ENCODE peak calls at places on chromosomes 2 and 18, in six cellular contexts. X is hepatocyte, F is tibial artery, R is breast epithelium, T is MCF 10A, U is esophagus squamous epithelium. V is an unnamed sample.

GRCh38 chr18:26157326-26157725 is 23.7 kb downstream of the PSMA8 start:
- DNase-seq in X (no peak), R (no peak), F (no peak), T (no peak), U (no peak), V (no peak)

GRCh38 chr2:122543815-122544214 is 788.4 kb downstream of the TSN start:
- DNase-seq in U (no peak), F (no peak), R (no peak), X (no peak), T (peak), V (no peak)

GRCh38 chr18:14768241-14768640 is 20.3 kb downstream of the ANKRD30B start:
- DNase-seq in X (no peak), T (no peak), U (no peak), F (no peak), R (no peak), V (no peak)

GRCh38 chr18:43161528-43161927 is 46.0 kb upstream of the RIT2 start:
- DNase-seq in U (no peak), F (no peak), X (no peak), R (no peak), T (peak), V (no peak)

GRCh38 chr2:169185711-169186110 is 116.3 kb downstream of the DHRS9 start:
- DNase-seq in R (no peak), U (no peak), F (no peak), X (no peak), T (no peak), V (no peak)

GRCh38 chr18:62175521-62175920 is 11.3 kb downstream of the PIGN start:
- DNase-seq in U (no peak), T (no peak), F (no peak), X (no peak), R (no peak), V (no peak)

GRCh38 chr2:46770622-46771021 is 145.0 kb downstream of the MCFD2 start:
- DNase-seq in X (peak), R (no peak), T (no peak), U (no peak), F (no peak), V (no peak)

GRCh38 chr2:39851251-39851650 is 72.2 kb upstream of the THUMPD2 start:
- DNase-seq in R (no peak), F (no peak), T (no peak), X (no peak), U (no peak), V (no peak)

GRCh38 chr2:26579025-26579722 is 62.0 kb downstream of the CIB4 start:
- DNase-seq in R (no peak), T (no peak), U (no peak), F (no peak), X (no peak), V (no peak)

GRCh38 chr2:46508312-46508711 is 28.9 kb downstream of the TMEM247 start:
- DNase-seq in R (no peak), U (no peak), X (no peak), T (no peak), F (no peak), V (no peak)

GRCh38 chr18:79521806-79522205 is 126.1 kb downstream of the NFATC1 start:
- DNase-seq in F (no peak), X (no peak), U (no peak), R (peak), T (no peak), V (peak)

GRCh38 chr2:54347622-54348021 is 91.6 kb upstream of the TSPYL6 start:
- DNase-seq in U (no peak), F (no peak), T (no peak), R (no peak), X (no peak), V (no peak)

GRCh38 chr2:179655627-179656026 is 205.8 kb downstream of the ZNF385B start:
- DNase-seq in X (no peak), T (peak), U (no peak), R (no peak), F (no peak), V (no peak)

GRCh38 chr18:58754544-58755068 is 83.3 kb downstream of the MALT1 start:
- DNase-seq in T (no peak), F (peak), U (no peak), X (no peak), R (no peak), V (no peak)

GRCh38 chr18:34867520-34867919 is 157.4 kb downstream of the DTNA start:
- DNase-seq in R (no peak), T (no peak), F (no peak), X (peak), U (no peak), V (peak)

GRCh38 chr2:62309465-62310091 is 113.7 kb downstream of the B3GNT2 start:
- DNase-seq in X (no peak), T (no peak), F (no peak), U (no peak), R (no peak), V (peak)

GRCh38 chr2:23460228-23460627 is 75.2 kb downstream of the KLHL29 start:
- DNase-seq in U (no peak), F (no peak), R (no peak), X (no peak), T (peak), V (no peak)
- TF ChIP-seq CTCF in U (peak), F (peak), R (no peak), X (peak), T (peak), V (peak)

GRCh38 chr2:170288859-170289258 is 110.9 kb downstream of the MYO3B start:
- DNase-seq in X (no peak), F (no peak), R (no peak), U (no peak), T (no peak), V (no peak)

GRCh38 chr2:170291474-170291873 is 113.5 kb downstream of the MYO3B start:
- DNase-seq in T (no peak), X (no peak), F (no peak), R (no peak), U (no peak), V (no peak)

GRCh38 chr2:170298115-170298514 is 120.2 kb downstream of the MYO3B start:
- DNase-seq in X (no peak), R (no peak), U (no peak), F (no peak), T (no peak), V (no peak)

DNA sequence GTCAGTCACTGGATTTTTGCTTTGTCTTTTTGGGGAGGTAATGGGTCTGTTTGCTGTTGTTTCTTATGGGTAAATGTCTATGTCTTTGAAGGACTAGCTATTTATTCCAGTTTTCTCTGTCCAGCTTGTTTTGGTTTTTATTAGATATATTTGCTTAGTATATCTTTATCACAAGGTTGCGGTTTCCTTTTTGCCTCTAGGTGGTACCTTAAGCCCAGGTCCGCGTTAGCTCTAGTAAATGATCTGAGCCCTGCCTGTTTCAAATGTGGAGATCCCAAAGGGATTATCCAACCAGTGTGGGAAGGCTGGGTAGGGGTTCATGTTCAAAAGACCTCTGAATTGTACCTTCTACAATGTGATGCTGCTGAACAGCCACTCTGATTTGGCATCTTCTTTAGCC is 114.5 kb downstream of the MYO3B start:
- DNase-seq in R (no peak), U (no peak), X (no peak), F (no peak), T (no peak), V (no peak)
- TF ChIP-seq CTCF in R (no peak), U (no peak), X (no peak), F (no peak), T (no peak), V (no peak)

GRCh38 chr18:53478155-53478554 is 746.3 kb downstream of the MBD2 start:
- DNase-seq in X (no peak), F (no peak), T (no peak), R (no peak), U (no peak), V (no peak)
- TF ChIP-seq CTCF in X (no peak), F (no peak), T (no peak), R (no peak), U (no peak), V (no peak)

GRCh38 chr2:153479527-153479926 is 965 bp upstream of the RPRM start:
- DNase-seq in F (no peak), X (no peak), U (no peak), R (no peak), T (peak), V (no peak)

GRCh38 chr2:153476491-153477095 is 2.0 kb downstream of the RPRM start:
- DNase-seq in X (peak), R (no peak), F (no peak), U (no peak), T (no peak), V (no peak)

GRCh38 chr2:153478289-153479261 is at the start of gene RPRM:
- DNase-seq in F (peak), X (peak), R (no peak), T (peak), U (no peak), V (peak)

GRCh38 chr2:153477641-153478288 is 797 bp downstream of the RPRM start:
- DNase-seq in F (no peak), U (no peak), R (no peak), T (no peak), X (peak), V (peak)

DNA sequence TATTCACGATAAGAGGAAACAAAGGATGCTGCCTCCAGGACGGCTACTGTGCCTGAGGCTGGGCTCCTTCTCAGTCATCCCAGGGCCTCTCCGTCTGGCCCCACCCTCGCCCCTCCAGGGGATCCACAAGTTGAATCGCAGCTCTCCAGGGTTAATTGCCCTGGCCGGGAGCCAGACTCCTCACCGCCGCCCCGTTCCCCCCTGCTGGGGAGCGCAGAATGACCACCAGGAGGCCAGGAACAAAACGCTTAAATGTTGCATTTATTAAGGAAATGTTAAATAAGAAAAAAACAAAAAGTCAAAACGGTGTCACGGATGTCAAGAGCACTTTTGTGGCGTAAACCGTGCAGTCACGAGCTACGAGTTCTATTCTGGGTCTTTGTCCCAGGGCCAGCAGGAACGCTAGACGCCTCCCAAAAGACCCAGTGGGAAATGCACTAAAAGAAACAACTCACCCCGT is 1.4 kb downstream of the RPRM start:
- DNase-seq in F (no peak), T (no peak), X (peak), U (no peak), R (no peak), V (peak)
- TF ChIP-seq CTCF in F (no peak), T (no peak), X (peak), U (peak), R (no peak), V (peak)

GRCh38 chr2:85164145-85164559 is 31.0 kb downstream of the TCF7L1 start:
- DNase-seq in X (no peak), U (no peak), R (no peak), T (no peak), F (no peak), V (no peak)
- TF ChIP-seq CTCF in X (peak), U (no peak), R (no peak), T (no peak), F (no peak), V (no peak)

GRCh38 chr2:120223034-120223912 is at the start of gene TMEM185B:
- DNase-seq in U (no peak), T (peak), R (peak), F (peak), X (peak), V (peak)
- TF ChIP-seq CTCF in U (peak), T (peak), R (peak), F (no peak), X (peak), V (peak)

V was measured in endothelial cell.